ENCODE peak calls at places on chromosome 12, in five cellular contexts. J is NCI-H1417, I is pancreas, A is adipocyte, L is NCI-H1694. K is an unnamed sample.

GRCh38 chr12:109900752-109901580 is 892 bp downstream of the TCHP start:
- DNase-seq in J (peak), I (peak), A (no peak), L (no peak), K (no peak)

GRCh38 chr12:77204055-77204454 is 138.7 kb upstream of the E2F7 start:
- DNase-seq in J (no peak), I (no peak), A (no peak), L (no peak), K (no peak)

GRCh38 chr12:88665051-88665450 is 84.8 kb upstream of the KITLG start:
- DNase-seq in J (no peak), I (no peak), A (no peak), L (no peak), K (no peak)

GRCh38 chr12:117724545-117724944 is 244.2 kb downstream of the KSR2 start:
- DNase-seq in J (no peak), I (no peak), A (no peak), L (no peak), K (no peak)

GRCh38 chr12:6146509-6146908 is 22.0 kb upstream of the VWF start:
- DNase-seq in J (no peak), I (no peak), A (no peak), L (no peak), K (no peak)

GRCh38 chr12:121190523-121191031 is 19.4 kb upstream of the P2RX4 start:
- DNase-seq in J (no peak), I (no peak), A (peak), L (no peak), K (no peak)

GRCh38 chr12:55074771-55075170 is 51.4 kb upstream of the OR9K2 start:
- DNase-seq in J (peak), I (no peak), A (no peak), L (no peak), K (no peak)

GRCh38 chr12:120402217-120402616 is 33.3 kb upstream of the MSI1 start:
- DNase-seq in J (no peak), I (no peak), A (peak), L (no peak), K (no peak)

GRCh38 chr12:51672334-51672733 is 81.3 kb downstream of the SCN8A start:
- DNase-seq in J (no peak), I (no peak), A (peak), L (no peak), K (no peak)

GRCh38 chr12:5716221-5716620 is 228.8 kb downstream of the ANO2 start:
- DNase-seq in J (no peak), I (no peak), A (no peak), L (no peak), K (no peak)